ENCODE peak calls at places on chromosomes 16 and 17, in seven cellular contexts. F is NCI-H146, X is fibroblast of mammary gland, I is NCI-H1105, O is NCI-H345, L is fibroblast of lung, H is ELR. Q is an unnamed sample.
A peak's percentile ranks its signal among the peaks of the same experiment; 100 is the strongest.

GRCh38 chr17:79272666-79273219 is 198.1 kb downstream of the ENGASE start:
- DNase-seq in I (peak; percentile 10), H (peak; percentile 51), F (no peak), O (peak; percentile 29), L (no peak), X (peak; percentile 17), Q (no peak)

GRCh38 chr16:67504190-67505021 is 21.1 kb upstream of the AGRP start:
- DNase-seq in L (peak; percentile 28), F (peak; percentile 46), X (peak; percentile 50), H (peak; percentile 42), I (no peak), O (no peak), Q (no peak)

GRCh38 chr17:40632206-40632605 is 15.4 kb downstream of the SMARCE1 start:
- DNase-seq in H (no peak), I (no peak), X (no peak), L (no peak), O (no peak), F (no peak), Q (no peak)

GRCh38 chr17:42179911-42180410 is 981 bp downstream of the KCNH4 start:
- DNase-seq in L (peak; percentile 24), F (peak; percentile 39), H (peak; percentile 39), I (peak; percentile 74), X (peak; percentile 30), O (peak; percentile 3), Q (no peak)

GRCh38 chr16:3579776-3580175 is 2.6 kb upstream of the NLRC3 start:
- DNase-seq in O (no peak), X (no peak), I (no peak), F (no peak), L (no peak), H (no peak), Q (no peak)

GRCh38 chr16:50279142-50279865 is 13.0 kb downstream of the ADCY7 start:
- DNase-seq in L (no peak), X (no peak), F (no peak), I (no peak), O (no peak), H (no peak), Q (no peak)

GRCh38 chr17:3609689-3610088 is 478 bp upstream of the TRPV1 start:
- DNase-seq in I (no peak), F (no peak), X (no peak), L (no peak), H (no peak), O (no peak), Q (no peak)

GRCh38 chr17:7021993-7022778 is 664 bp upstream of the BCL6B start:
- DNase-seq in O (peak; percentile 77), I (peak; percentile 62), X (peak; percentile 58), L (no peak), F (peak; percentile 64), H (peak; percentile 74), Q (peak; percentile 81)

GRCh38 chr17:78342438-78343098 is 17.3 kb downstream of the SOCS3 start:
- DNase-seq in I (no peak), L (peak; percentile 96), F (no peak), H (peak; percentile 91), X (peak; percentile 93), O (no peak), Q (no peak)

GRCh38 chr17:74262601-74263000 is 11.4 kb upstream of the DNAI2 start:
- DNase-seq in L (no peak), F (no peak), I (no peak), H (no peak), O (no peak), X (no peak), Q (no peak)

GRCh38 chr17:58330544-58330996 is 2.0 kb upstream of the TSPOAP1 start:
- DNase-seq in X (no peak), F (no peak), O (no peak), I (no peak), L (no peak), H (no peak), Q (no peak)

GRCh38 chr17:82772026-82772425 is 20.2 kb downstream of the TBCD start:
- DNase-seq in H (peak; percentile 79), F (no peak), I (no peak), X (peak; percentile 76), O (no peak), L (peak; percentile 60), Q (no peak)

GRCh38 chr17:57701121-57701520 is 44.0 kb downstream of the CCDC182 start:
- DNase-seq in X (no peak), H (no peak), L (no peak), F (peak; percentile 25), I (no peak), O (peak; percentile 12), Q (no peak)

GRCh38 chr16:81264386-81264785 is 25.9 kb downstream of the BCO1 start:
- DNase-seq in O (no peak), I (no peak), H (no peak), F (no peak), L (no peak), X (no peak), Q (no peak)

GRCh38 chr17:72970794-72971512 is 121.5 kb downstream of the SLC39A11 start:
- DNase-seq in L (peak; percentile 34), X (no peak), F (no peak), H (peak; percentile 20), O (no peak), I (no peak), Q (no peak)

GRCh38 chr16:68636064-68636551 is 9.0 kb upstream of the CDH3 start:
- DNase-seq in F (no peak), X (no peak), O (no peak), L (peak; percentile 66), I (no peak), H (peak; percentile 32), Q (no peak)

GRCh38 chr16:81821422-81822128 is 42.5 kb downstream of the PLCG2 start:
- DNase-seq in L (peak; percentile 11), H (no peak), X (no peak), F (no peak), O (no peak), I (no peak), Q (no peak)

GRCh38 chr16:19574625-19575024 is 19.1 kb downstream of the VPS35L start:
- DNase-seq in L (no peak), X (no peak), I (no peak), O (no peak), H (no peak), F (no peak), Q (no peak)

GRCh38 chr17:8312726-8313600 is 2.9 kb downstream of the ARHGEF15 start:
- DNase-seq in F (no peak), I (no peak), L (no peak), H (no peak), O (no peak), X (no peak), Q (no peak)

GRCh38 chr17:14069251-14069981 is at the start of gene COX10:
- DNase-seq in X (peak; percentile 64), L (peak; percentile 83), I (peak; percentile 87), H (peak; percentile 91), O (peak; percentile 84), F (peak; percentile 93), Q (peak; percentile 84)

GRCh38 chr17:62052765-62053338 is 12.2 kb downstream of the MED13 start:
- DNase-seq in I (peak; percentile 9), L (no peak), O (no peak), H (no peak), X (no peak), F (no peak), Q (no peak)

GRCh38 chr17:7916799-7917198 is 710 bp upstream of the RNF227 start:
- DNase-seq in F (no peak), L (peak; percentile 84), H (peak; percentile 74), X (peak; percentile 58), O (no peak), I (no peak), Q (no peak)

GRCh38 chr16:2237552-2238395 is 1.5 kb downstream of the DNASE1L2 start:
- DNase-seq in I (no peak), X (no peak), H (no peak), L (no peak), F (no peak), O (no peak), Q (no peak)

GRCh38 chr17:60645918-60646523 is 31.6 kb upstream of the BCAS3 start:
- DNase-seq in I (peak; percentile 30), X (no peak), H (no peak), O (peak; percentile 37), L (no peak), F (no peak), Q (no peak)

GRCh38 chr17:62219500-62219899 is 154.4 kb upstream of the MED13 start:
- DNase-seq in O (no peak), H (no peak), X (no peak), L (no peak), F (no peak), I (no peak), Q (no peak)

Q was measured in stimulated activated CD8-positive, alpha-beta memory T cell treated with anti-CD3 and anti-CD28 coated beads, Interleukin-2, amount 100 ng/mL, for 48 hours.